ENCODE peak calls at places on chromosomes 11 and 22, in six cellular contexts. L, J, D, T, B and C are unnamed samples.

GRCh38 chr11:21541226-21541625 is 651.7 kb upstream of the ANO5 start:
- DNase-seq in J (no peak), B (no peak), D (no peak), L (no peak), T (no peak), C (no peak)

GRCh38 chr22:22855617-22856308 is 31.9 kb upstream of the IGLL5 start:
- DNase-seq in J (no peak), D (no peak), L (no peak), T (peak), B (peak), C (peak)

GRCh38 chr11:64796757-64797541 is 6.1 kb downstream of the MAP4K2 start:
- DNase-seq in D (no peak), B (no peak), T (no peak), J (no peak), L (no peak), C (no peak)

GRCh38 chr22:49702068-49702397 is 125.6 kb downstream of the BRD1 start:
- DNase-seq in J (no peak), T (no peak), B (no peak), D (no peak), L (no peak), C (no peak)

GRCh38 chr11:1708716-1709115 is 11.7 kb downstream of the KRTAP5-6 start:
- DNase-seq in L (no peak), D (no peak), J (no peak), B (no peak), T (no peak), C (no peak)

GRCh38 chr11:63504054-63504453 is 1.8 kb upstream of the LGALS12 start:
- DNase-seq in D (no peak), J (no peak), T (no peak), B (no peak), L (no peak), C (peak)

GRCh38 chr22:37485006-37485713 is 1.0 kb downstream of the MFNG start:
- DNase-seq in D (no peak), T (no peak), J (no peak), L (no peak), B (no peak), C (no peak)

GRCh38 chr11:2825886-2826678 is 59.5 kb downstream of the CDKN1C start:
- DNase-seq in B (no peak), J (peak), L (peak), D (peak), T (no peak), C (peak)

GRCh38 chr11:126864934-126865333 is 135.6 kb downstream of the KIRREL3 start:
- DNase-seq in T (no peak), B (no peak), J (no peak), D (no peak), L (no peak), C (no peak)

GRCh38 chr22:31085493-31085824 is 4.3 kb downstream of the SMTN start:
- DNase-seq in L (no peak), T (no peak), D (no peak), B (no peak), J (no peak), C (peak)

GRCh38 chr22:21868651-21869050 is 1.2 kb upstream of the MAPK1 start:
- DNase-seq in L (no peak), J (no peak), T (no peak), B (no peak), D (no peak), C (no peak)

GRCh38 chr11:93775289-93775688 is 8.8 kb upstream of the MED17 start:
- DNase-seq in D (no peak), B (peak), T (peak), L (no peak), J (peak), C (peak)

GRCh38 chr11:43377380-43377779 is 18.7 kb downstream of the TTC17 start:
- DNase-seq in T (no peak), L (no peak), D (no peak), J (no peak), B (no peak), C (no peak)

GRCh38 chr11:1237128-1237580 is 14.3 kb downstream of the MUC5B start:
- DNase-seq in D (no peak), B (peak), L (no peak), T (no peak), J (no peak), C (no peak)

GRCh38 chr22:24357547-24357946 is 69.9 kb upstream of the ADORA2A start:
- DNase-seq in T (no peak), J (peak), B (no peak), D (peak), L (no peak), C (peak)

GRCh38 chr22:22508274-22509176 is at the start of gene ZNF280B:
- DNase-seq in J (peak), D (peak), L (peak), T (peak), B (peak), C (peak)

GRCh38 chr11:3927129-3927796 is 71.8 kb downstream of the STIM1 start:
- DNase-seq in B (no peak), D (no peak), T (no peak), J (no peak), L (no peak), C (no peak)

GRCh38 chr11:11876458-11876857 is 34.7 kb downstream of the USP47 start:
- DNase-seq in B (no peak), L (no peak), J (no peak), T (peak), D (no peak), C (peak)

GRCh38 chr11:32297629-32298028 is 137.7 kb downstream of the WT1 start:
- DNase-seq in D (peak), B (no peak), T (no peak), L (no peak), J (peak), C (no peak)

GRCh38 chr22:39123811-39124668 is 27.0 kb downstream of the APOBEC3H start:
- DNase-seq in D (no peak), J (no peak), B (no peak), L (no peak), T (peak), C (peak)

GRCh38 chr11:102177126-102177525 is 66.9 kb downstream of the YAP1 start:
- DNase-seq in L (no peak), J (peak), T (no peak), D (peak), B (no peak), C (no peak)

GRCh38 chr11:44611687-44612437 is 46.4 kb downstream of the CD82 start:
- DNase-seq in L (no peak), T (no peak), J (no peak), B (no peak), D (no peak), C (peak)

GRCh38 chr11:47551086-47551485 is 1.8 kb downstream of the CELF1 start:
- DNase-seq in B (no peak), L (no peak), D (peak), J (peak), T (no peak), C (peak)

GRCh38 chr11:396948-397548 is 3.0 kb downstream of the PKP3 start:
- DNase-seq in B (no peak), D (peak), J (no peak), L (no peak), T (no peak), C (no peak)

GRCh38 chr11:123188508-123189165 is 6.4 kb downstream of the CLMP start:
- DNase-seq in L (no peak), J (peak), D (peak), B (no peak), T (no peak), C (peak)

GRCh38 chr11:75946531-75947530 is 131.8 kb downstream of the UVRAG start:
- DNase-seq in J (peak), L (no peak), T (peak), B (no peak), D (peak), C (peak)

GRCh38 chr11:105790841-105791240 is 181.0 kb downstream of the GRIA4 start:
- DNase-seq in L (no peak), D (no peak), B (no peak), J (no peak), T (no peak), C (no peak)

GRCh38 chr11:60788401-60789110 is 3.4 kb downstream of the MS4A10 start:
- DNase-seq in T (no peak), J (no peak), D (no peak), B (no peak), L (no peak), C (no peak)

GRCh38 chr22:21641417-21641794 is 696 bp upstream of the SDF2L1 start:
- DNase-seq in B (peak), D (peak), T (peak), J (peak), L (no peak), C (peak)

GRCh38 chr22:43479962-43480361 is 68.1 kb downstream of the MPPED1 start:
- DNase-seq in B (no peak), J (no peak), D (no peak), L (no peak), T (no peak), C (no peak)

GRCh38 chr11:134557571-134558257 is 145.7 kb upstream of the B3GAT1 start:
- DNase-seq in L (no peak), D (no peak), B (peak), J (no peak), T (no peak), C (no peak)

GRCh38 chr22:35102663-35103062 is 36.7 kb downstream of the ISX start:
- DNase-seq in L (no peak), B (peak), T (peak), D (peak), J (no peak), C (peak)

GRCh38 chr11:1640076-1640946 is 10.7 kb downstream of the KRTAP5-5 start:
- DNase-seq in J (peak), L (peak), D (no peak), B (peak), T (peak), C (peak)

GRCh38 chr22:42367980-42368378 is 64.2 kb downstream of the NFAM1 start:
- DNase-seq in D (no peak), J (no peak), T (no peak), L (no peak), B (no peak), C (no peak)

GRCh38 chr11:3920148-3920852 is 64.8 kb downstream of the STIM1 start:
- DNase-seq in D (peak), L (no peak), T (no peak), J (peak), B (no peak), C (no peak)

GRCh38 chr11:60873533-60873932 is 6.2 kb downstream of the ZP1 start:
- DNase-seq in B (no peak), J (no peak), T (no peak), D (no peak), L (no peak), C (no peak)

GRCh38 chr11:86303257-86303656 is 1.2 kb downstream of the HIKESHI start:
- DNase-seq in B (no peak), L (no peak), T (no peak), D (peak), J (peak), C (peak)

GRCh38 chr11:41845066-41845465 is 385.6 kb upstream of the LRRC4C start:
- DNase-seq in J (no peak), D (no peak), B (no peak), L (no peak), T (no peak), C (peak)

DNA sequence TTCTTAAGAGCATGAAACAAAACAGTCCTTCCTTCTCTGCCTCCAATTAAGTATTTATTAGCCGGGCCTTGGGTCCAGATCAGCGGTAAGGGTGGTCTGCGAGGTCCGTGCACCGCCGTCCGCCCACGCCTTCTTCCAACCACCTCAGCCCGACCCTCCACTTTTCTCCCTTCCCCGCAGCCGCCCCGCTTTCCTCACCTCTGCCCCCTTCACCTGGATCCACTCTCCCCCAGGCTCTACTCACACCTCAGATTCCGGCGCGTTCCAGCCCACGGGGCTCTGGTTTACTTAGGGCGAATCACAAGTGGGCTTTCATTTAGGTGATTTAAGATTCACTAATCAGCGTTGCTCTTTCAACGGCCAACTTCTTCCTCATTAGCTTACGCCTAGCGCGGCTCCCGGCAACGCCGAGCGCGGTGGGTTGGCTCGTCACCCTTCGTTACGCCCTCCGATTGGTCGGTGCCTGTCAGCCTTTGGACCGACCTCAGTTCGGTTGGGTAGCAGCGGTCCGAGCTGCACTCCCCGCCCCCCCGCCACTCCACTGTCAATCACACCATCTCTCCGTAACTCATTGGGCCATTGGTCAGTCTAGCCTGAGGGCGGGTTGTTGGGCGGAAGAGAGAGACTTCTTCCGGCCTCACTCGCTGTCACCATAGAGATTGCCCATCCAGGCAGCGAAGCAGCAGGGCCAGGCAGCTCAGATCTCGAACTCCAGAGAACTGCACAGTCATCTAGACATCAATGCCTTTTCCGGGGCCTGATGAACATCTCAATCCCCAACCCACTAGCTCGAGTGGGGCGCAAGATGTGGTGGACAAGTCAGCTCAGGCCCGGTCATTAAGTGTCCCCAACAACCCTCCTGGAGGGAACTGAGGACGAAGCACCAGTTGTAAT is at the start of gene TMEM218:
- DNase-seq in D (peak), B (peak), J (peak), T (peak), L (peak), C (peak)
- H3K18ac ChIP-seq in D (peak), B (peak), J (peak), T (no peak), L (peak), C (peak)

GRCh38 chr22:20576445-20576816 is 69.0 kb downstream of the MED15 start:
- DNase-seq in T (no peak), B (no peak), D (no peak), J (no peak), L (no peak), C (no peak)
- H3K23ac ChIP-seq in T (no peak), B (no peak), D (no peak), J (no peak), L (no peak), C (no peak)

GRCh38 chr22:46464701-46465347 is 72.6 kb downstream of the CELSR1 start:
- DNase-seq in J (no peak), D (no peak), T (no peak), B (no peak), L (no peak), C (no peak)
- H2BK15ac ChIP-seq in J (no peak), D (no peak), T (no peak), B (no peak), L (no peak), C (no peak)

GRCh38 chr11:118708296-118708695 is 28.8 kb upstream of the TREH start:
- DNase-seq in D (no peak), B (no peak), J (no peak), L (no peak), T (no peak), C (no peak)
- H3K18ac ChIP-seq in D (no peak), B (no peak), J (no peak), L (no peak), T (no peak), C (no peak)

GRCh38 chr11:15114501-15115475 is at the start of gene INSC:
- DNase-seq in L (peak), D (peak), B (peak), T (peak), J (peak), C (peak)
- H3K23ac ChIP-seq in L (no peak), D (peak), B (no peak), T (no peak), J (peak), C (peak)

DNA sequence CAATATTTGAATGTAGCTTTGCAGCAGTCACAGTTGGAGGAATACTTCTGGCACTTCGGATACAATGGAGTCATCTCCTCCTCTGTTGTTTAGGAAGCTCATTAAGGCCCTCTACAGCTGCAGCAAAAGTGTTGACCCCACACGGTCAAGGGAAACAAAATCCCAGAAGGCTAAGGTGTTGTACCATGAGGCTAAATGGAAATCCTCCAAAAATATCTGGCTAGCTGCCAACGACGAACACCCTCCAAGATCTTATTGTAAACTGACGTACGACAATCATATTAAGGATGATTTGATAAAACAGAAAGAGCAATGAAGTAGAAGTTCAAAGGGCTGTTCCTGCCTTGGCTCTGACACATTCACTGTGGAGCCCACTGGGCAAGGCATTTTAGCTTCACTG is 4.0 kb downstream of the POGLUT3 start:
- DNase-seq in D (no peak), L (no peak), B (no peak), J (no peak), T (no peak), C (no peak)
- H2BK15ac ChIP-seq in D (no peak), L (no peak), B (no peak), J (no peak), T (no peak), C (no peak)

GRCh38 chr22:32475428-32476010 is 908 bp downstream of the FBXO7 start:
- DNase-seq in T (peak), L (peak), J (no peak), B (peak), D (no peak), C (peak)

GRCh38 chr22:32473388-32473952 is 1.1 kb upstream of the FBXO7 start:
- DNase-seq in L (peak), J (peak), D (peak), T (no peak), B (peak), C (peak)

GRCh38 chr22:32476286-32476685 is 1.7 kb downstream of the FBXO7 start:
- DNase-seq in J (peak), L (no peak), T (no peak), B (no peak), D (no peak), C (no peak)

GRCh38 chr22:32476804-32477203 is 2.2 kb downstream of the FBXO7 start:
- DNase-seq in J (no peak), T (no peak), D (no peak), B (no peak), L (no peak), C (no peak)

DNA sequence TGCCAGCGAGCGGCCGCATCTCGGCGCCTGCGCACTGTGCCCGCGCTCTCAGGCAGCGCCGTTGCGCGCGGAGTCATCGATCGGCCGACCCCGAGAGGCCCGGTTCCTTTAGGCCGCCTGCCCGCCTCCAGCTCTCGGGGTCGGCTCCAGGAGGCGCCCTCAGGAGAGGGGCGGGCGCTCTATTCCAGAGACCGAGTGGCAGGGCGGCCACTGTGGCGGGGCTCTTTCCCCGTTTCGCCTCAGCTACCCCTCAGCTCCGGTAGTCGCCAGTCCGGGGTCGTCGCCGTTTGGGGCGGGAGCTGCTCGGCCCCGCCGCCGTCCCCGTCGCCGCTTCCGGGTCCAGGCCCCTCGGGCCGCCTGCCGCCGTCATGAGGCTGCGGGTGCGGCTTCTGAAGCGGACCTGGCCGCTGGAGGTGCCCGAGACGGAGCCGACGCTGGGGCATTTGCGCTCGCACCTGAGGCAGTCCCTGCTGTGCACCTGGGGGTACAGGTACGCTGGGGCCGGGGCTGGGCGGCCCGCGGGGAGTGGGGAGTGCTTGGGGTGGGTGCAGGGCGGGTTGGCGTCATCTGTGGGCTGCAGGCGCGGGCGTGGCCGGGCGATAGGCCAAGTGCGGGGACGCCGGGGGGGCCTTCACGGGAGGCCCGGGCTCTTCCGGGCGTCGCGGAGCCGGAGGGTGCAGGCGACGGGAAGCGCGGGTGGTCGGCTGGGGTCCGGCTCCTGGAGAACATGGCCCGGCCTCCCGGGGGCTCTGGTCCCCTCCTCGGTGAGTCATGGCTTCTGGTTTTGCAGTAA is at the start of gene FBXO7:
- DNase-seq in B (peak), T (peak), J (peak), D (peak), L (peak), C (peak)
- H3K18ac ChIP-seq in B (peak), T (peak), J (peak), D (peak), L (peak), C (peak)

DNA sequence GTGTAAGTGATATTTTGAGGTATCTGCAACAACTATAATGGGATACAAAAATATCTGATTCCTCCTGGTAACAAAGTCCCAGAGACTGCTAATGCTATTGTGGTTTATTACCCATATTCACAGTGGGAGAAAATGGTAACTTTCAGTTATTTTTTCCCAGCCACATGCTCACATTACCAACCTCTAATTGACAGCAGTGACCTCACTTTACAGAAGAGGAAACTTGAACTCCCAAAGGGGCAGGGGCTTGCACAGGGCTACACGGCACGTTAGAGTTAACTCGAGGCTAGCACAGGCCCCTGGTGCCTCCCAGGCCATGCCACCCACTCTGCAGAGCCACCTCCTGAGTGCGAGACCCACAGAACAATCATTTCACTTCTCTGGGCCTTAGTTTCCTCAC is 132.4 kb downstream of the TENM4 start:
- DNase-seq in J (no peak), B (no peak), L (no peak), T (no peak), D (no peak), C (no peak)
- H3K23ac ChIP-seq in J (no peak), B (no peak), L (no peak), T (no peak), D (no peak), C (no peak)

DNA sequence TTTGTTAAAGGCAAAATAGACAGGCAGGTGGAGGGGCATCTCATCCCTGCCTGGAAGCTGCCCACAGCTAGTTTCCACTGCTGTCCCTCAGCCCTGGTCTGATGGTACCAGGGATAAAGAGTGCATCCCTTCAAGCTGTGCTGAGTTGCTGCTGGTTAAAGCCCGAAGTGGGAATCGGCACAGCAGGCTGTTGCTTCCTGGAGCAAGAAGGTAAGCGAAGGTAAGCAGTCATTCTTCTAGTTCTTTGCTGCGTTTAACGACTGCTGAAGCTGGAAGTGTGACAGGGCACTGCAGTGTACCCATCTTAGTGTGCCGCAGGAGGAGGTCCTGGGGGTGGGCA is 190.3 kb upstream of the E2F8 start:
- DNase-seq in L (no peak), J (no peak), D (no peak), B (no peak), T (no peak), C (no peak)
- H2BK15ac ChIP-seq in L (no peak), J (no peak), D (no peak), B (peak), T (no peak), C (no peak)